ENCODE peak calls at places on chromosomes 12 and 14, in ten cellular contexts. A, E, U, Q, C, N, S, V, I and W are unnamed samples.

GRCh38 chr12:75951399-75952228 is 80.0 kb downstream of the PHLDA1 start:
- DNase-seq in A (no peak), E (no peak), U (no peak), Q (no peak), C (no peak), N (no peak), S (peak; percentile 43), V (no peak), I (no peak), W (no peak)

GRCh38 chr12:3964404-3964803 is 91.2 kb upstream of the PARP11 start:
- DNase-seq in A (no peak), E (no peak), U (peak; percentile 38), Q (no peak), C (no peak), N (no peak), S (no peak), V (no peak), I (peak; percentile 20), W (no peak)

GRCh38 chr12:25352078-25352918 is 101.6 kb upstream of the KRAS start:
- DNase-seq in A (no peak), E (no peak), U (no peak), Q (peak; percentile 63), C (no peak), N (no peak), S (no peak), V (no peak), I (no peak), W (no peak)

GRCh38 chr14:52369305-52369781 is 55.2 kb downstream of the PTGER2 start:
- DNase-seq in A (no peak), E (no peak), U (no peak), Q (peak; percentile 54), C (no peak), N (no peak), S (no peak), V (no peak), I (no peak), W (no peak)

GRCh38 chr12:127770123-127770522 is 496.8 kb upstream of the TMEM132C start:
- DNase-seq in A (no peak), E (no peak), U (peak; percentile 11), Q (no peak), C (no peak), N (no peak), S (no peak), V (no peak), I (no peak), W (no peak)

GRCh38 chr12:52688481-52688880 is 8.3 kb upstream of the KRT1 start:
- DNase-seq in A (no peak), E (no peak), U (no peak), Q (no peak), C (no peak), N (no peak), S (no peak), V (no peak), I (no peak), W (no peak)

GRCh38 chr14:52918486-52918885 is 32.4 kb downstream of the FERMT2 start:
- DNase-seq in A (no peak), E (no peak), U (peak; percentile 57), Q (peak; percentile 81), C (no peak), N (no peak), S (peak; percentile 95), V (no peak), I (no peak), W (no peak)

GRCh38 chr14:59483360-59483759 is 848 bp downstream of the L3HYPDH start:
- DNase-seq in A (no peak), E (no peak), U (no peak), Q (peak; percentile 84), C (no peak), N (no peak), S (no peak), V (no peak), I (no peak), W (no peak)

GRCh38 chr12:102911320-102911719 is 5.7 kb downstream of the PAH start:
- DNase-seq in A (no peak), E (no peak), U (no peak), Q (no peak), C (no peak), N (no peak), S (no peak), V (no peak), I (no peak), W (no peak)

GRCh38 chr12:19959353-19959752 is 409.0 kb upstream of the PDE3A start:
- DNase-seq in A (no peak), E (no peak), U (no peak), Q (peak; percentile 52), C (no peak), N (no peak), S (peak; percentile 79), V (no peak), I (no peak), W (no peak)

GRCh38 chr12:21353487-21353886 is 18.8 kb upstream of the SLCO1A2 start:
- DNase-seq in A (no peak), E (no peak), U (no peak), Q (no peak), C (no peak), N (no peak), S (no peak), V (no peak), I (no peak), W (peak; percentile 67)

DNA sequence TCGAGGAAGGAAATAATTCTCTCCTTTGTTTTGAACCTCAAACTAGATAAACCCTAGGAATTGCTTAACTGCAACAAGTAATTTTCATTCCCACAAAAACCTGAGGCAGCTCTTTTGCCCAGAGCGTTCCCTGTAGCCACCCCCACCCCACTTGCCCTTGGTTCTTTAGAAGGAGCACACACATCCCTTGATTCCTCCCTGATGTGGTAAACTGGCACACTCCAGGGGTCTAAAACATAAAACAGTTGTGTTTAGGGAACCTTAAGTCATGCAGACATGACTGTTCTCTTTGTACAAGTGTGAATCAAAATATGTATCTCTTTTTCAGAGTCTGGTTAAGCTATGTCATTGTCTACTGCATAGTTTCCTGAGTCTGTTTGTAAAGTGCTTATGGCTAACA is 14.0 kb downstream of the MAPK1IP1L start:
- DNase-seq in A (no peak), E (no peak), U (no peak), Q (no peak), C (no peak), N (no peak), S (no peak), V (no peak), I (no peak), W (no peak)
- TF ChIP-seq POLR2A in A (no peak), E (no peak), U (no peak), Q (no peak), C (no peak), N (no peak), S (no peak), V (no peak), I (no peak), W (no peak)

GRCh38 chr12:120981407-120981921 is 3.1 kb downstream of the HNF1A start:
- DNase-seq in A (no peak), E (no peak), U (no peak), Q (no peak), C (no peak), N (no peak), S (no peak), V (no peak), I (no peak), W (peak; percentile 52)

GRCh38 chr12:120979862-120980696 is 1.7 kb downstream of the HNF1A start:
- DNase-seq in A (no peak), E (no peak), U (no peak), Q (no peak), C (no peak), N (peak; percentile 27), S (no peak), V (no peak), I (no peak), W (peak; percentile 88)

GRCh38 chr12:120979220-120979861 is 998 bp downstream of the HNF1A start:
- DNase-seq in A (no peak), E (no peak), U (no peak), Q (no peak), C (no peak), N (no peak), S (no peak), V (no peak), I (no peak), W (no peak)

GRCh38 chr12:120982659-120983058 is 4.3 kb downstream of the HNF1A start:
- DNase-seq in A (no peak), E (no peak), U (no peak), Q (no peak), C (no peak), N (no peak), S (no peak), V (no peak), I (no peak), W (no peak)

GRCh38 chr12:120980800-120981368 is 2.5 kb downstream of the HNF1A start:
- DNase-seq in A (no peak), E (no peak), U (no peak), Q (no peak), C (no peak), N (peak; percentile 49), S (no peak), V (no peak), I (no peak), W (no peak)
- TF ChIP-seq CTCF in A (no peak), E (no peak), U (no peak), Q (no peak), C (no peak), N (no peak), S (no peak), V (no peak), I (no peak), W (no peak)

GRCh38 chr12:98418357-98419075 is 96.9 kb upstream of the TMPO start:
- DNase-seq in A (peak; percentile 9), E (peak; percentile 82), U (peak; percentile 71), Q (peak; percentile 93), C (peak; percentile 86), N (peak; percentile 78), S (peak; percentile 51), V (peak; percentile 83), I (peak; percentile 18), W (peak; percentile 34)
- H3K4me3 ChIP-seq in A (no peak overlapping the region), E (no peak overlapping the region), U (no peak overlapping the region), Q (peak overlapping the region; percentile 18), C (no peak overlapping the region), N (no peak overlapping the region), S (no peak overlapping the region), V (no peak overlapping the region), I (no peak overlapping the region), W (no peak overlapping the region)

GRCh38 chr12:65642006-65642695 is 182.1 kb upstream of the HMGA2 start:
- DNase-seq in A (no peak), E (no peak), U (no peak), Q (no peak), C (no peak), N (no peak), S (no peak), V (no peak), I (no peak), W (no peak)

GRCh38 chr12:65646127-65646643 is 178.1 kb upstream of the HMGA2 start:
- DNase-seq in A (no peak), E (no peak), U (no peak), Q (no peak), C (no peak), N (no peak), S (no peak), V (no peak), I (no peak), W (no peak)

GRCh38 chr12:65647074-65647473 is 177.2 kb upstream of the HMGA2 start:
- DNase-seq in A (no peak), E (no peak), U (no peak), Q (no peak), C (no peak), N (no peak), S (no peak), V (no peak), I (no peak), W (no peak)

GRCh38 chr12:65643171-65643570 is 181.1 kb upstream of the HMGA2 start:
- DNase-seq in A (no peak), E (no peak), U (no peak), Q (no peak), C (no peak), N (no peak), S (no peak), V (no peak), I (no peak), W (no peak)

GRCh38 chr12:65643595-65644386 is 180.5 kb upstream of the HMGA2 start:
- DNase-seq in A (no peak), E (no peak), U (no peak), Q (peak; percentile 50), C (no peak), N (no peak), S (no peak), V (no peak), I (no peak), W (no peak)
- TF ChIP-seq POLR2A in A (no peak), E (no peak), U (no peak), Q (no peak), C (no peak), N (no peak), S (no peak), V (no peak), I (no peak), W (no peak)